ENCODE peak calls at places on chromosomes 3 and 15, in four cellular contexts. One of them, this sample, is unnamed.

GRCh38 chr15:34808016-34808415 is 12.7 kb upstream of the ACTC1 start:
- DNase-seq in GM12878: no peak
- DNase-seq in K562: no peak
- DNase-seq in HepG2: no peak
- DNase-seq in this sample: no peak

GRCh38 chr15:62857411-62857853 is 185.1 kb upstream of the TPM1 start:
- DNase-seq in GM12878: no peak
- DNase-seq in K562: no peak
- DNase-seq in HepG2: no peak
- DNase-seq in this sample: no peak

GRCh38 chr3:173977747-173978146 is 580.2 kb downstream of the NLGN1 start:
- DNase-seq in GM12878: no peak
- DNase-seq in K562: no peak
- DNase-seq in HepG2: no peak
- DNase-seq in this sample: no peak

GRCh38 chr3:196207833-196208607 is 3.2 kb downstream of the ZDHHC19 start:
- DNase-seq in GM12878: no peak
- DNase-seq in HepG2: no peak
- DNase-seq in K562: peak
- DNase-seq in this sample: peak

GRCh38 chr3:23807161-23808015 is 1.6 kb downstream of the UBE2E1 start:
- DNase-seq in GM12878: no peak
- DNase-seq in K562: no peak
- DNase-seq in HepG2: no peak
- DNase-seq in this sample: no peak

GRCh38 chr3:126266291-126266840 is 86.0 kb upstream of the ALDH1L1 start:
- DNase-seq in HepG2: no peak
- DNase-seq in K562: no peak
- DNase-seq in GM12878: no peak
- DNase-seq in this sample: no peak

GRCh38 chr15:43789409-43789808 is 2.7 kb upstream of the SERF2 start:
- DNase-seq in GM12878: peak
- DNase-seq in HepG2: no peak
- DNase-seq in K562: no peak
- DNase-seq in this sample: no peak

GRCh38 chr15:36294359-36294758 is 285.1 kb upstream of the CDIN1 start:
- DNase-seq in GM12878: no peak
- DNase-seq in K562: no peak
- DNase-seq in HepG2: no peak
- DNase-seq in this sample: no peak

GRCh38 chr15:36877796-36878744 is 222.3 kb downstream of the MEIS2 start:
- DNase-seq in GM12878: no peak
- DNase-seq in K562: no peak
- DNase-seq in HepG2: no peak
- DNase-seq in this sample: no peak

GRCh38 chr3:30628931-30629590 is 22.7 kb downstream of the TGFBR2 start:
- DNase-seq in HepG2: no peak
- DNase-seq in K562: no peak
- DNase-seq in GM12878: no peak
- DNase-seq in this sample: no peak

GRCh38 chr15:43241100-43241499 is 20.3 kb upstream of the EPB42 start:
- DNase-seq in GM12878: no peak
- DNase-seq in K562: no peak
- DNase-seq in HepG2: no peak
- DNase-seq in this sample: no peak

GRCh38 chr15:89781055-89781454 is 4.9 kb downstream of the MESP2 start:
- DNase-seq in GM12878: no peak
- DNase-seq in HepG2: no peak
- DNase-seq in K562: no peak
- DNase-seq in this sample: no peak

GRCh38 chr15:63826513-63826912 is 7.2 kb downstream of the HERC1 start:
- DNase-seq in K562: no peak
- DNase-seq in GM12878: no peak
- DNase-seq in HepG2: no peak
- DNase-seq in this sample: no peak

GRCh38 chr3:38039899-38040261 is 872 bp downstream of the DLEC1 start:
- DNase-seq in HepG2: no peak
- DNase-seq in GM12878: peak
- DNase-seq in K562: no peak
- DNase-seq in this sample: no peak

GRCh38 chr3:36701903-36702374 is 62.4 kb downstream of the DCLK3 start:
- DNase-seq in GM12878: no peak
- DNase-seq in K562: no peak
- DNase-seq in HepG2: no peak
- DNase-seq in this sample: no peak
- TF ChIP-seq NFIC in GM12878: no peak
- TF ChIP-seq NFIC in K562: no peak
- TF ChIP-seq NFIC in HepG2: no peak
- TF ChIP-seq NFIC in this sample: peak

DNA sequence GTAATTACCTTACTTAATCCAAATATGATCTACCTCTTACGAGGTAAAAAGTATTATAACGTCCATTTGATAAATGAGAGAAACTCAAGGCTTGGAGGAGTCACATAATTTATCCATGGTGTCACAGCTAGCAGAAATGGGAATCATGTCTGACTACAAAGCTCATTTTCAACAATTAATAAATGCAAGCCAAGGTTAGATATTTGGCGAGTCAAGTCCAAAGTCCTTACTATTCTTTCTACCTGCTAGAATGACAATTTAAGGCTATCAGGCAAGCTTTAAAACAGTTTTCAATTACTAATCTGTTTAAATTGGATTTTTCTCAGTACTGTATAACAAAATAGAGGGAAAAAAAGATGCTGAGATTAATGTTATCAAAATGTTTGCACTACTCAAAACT is 68.6 kb downstream of the DLG1 start:
- DNase-seq in HepG2: no peak
- DNase-seq in GM12878: no peak
- DNase-seq in K562: no peak
- DNase-seq in this sample: no peak
- TF ChIP-seq NFIC in HepG2: no peak
- TF ChIP-seq NFIC in GM12878: no peak
- TF ChIP-seq NFIC in K562: no peak
- TF ChIP-seq NFIC in this sample: no peak

DNA sequence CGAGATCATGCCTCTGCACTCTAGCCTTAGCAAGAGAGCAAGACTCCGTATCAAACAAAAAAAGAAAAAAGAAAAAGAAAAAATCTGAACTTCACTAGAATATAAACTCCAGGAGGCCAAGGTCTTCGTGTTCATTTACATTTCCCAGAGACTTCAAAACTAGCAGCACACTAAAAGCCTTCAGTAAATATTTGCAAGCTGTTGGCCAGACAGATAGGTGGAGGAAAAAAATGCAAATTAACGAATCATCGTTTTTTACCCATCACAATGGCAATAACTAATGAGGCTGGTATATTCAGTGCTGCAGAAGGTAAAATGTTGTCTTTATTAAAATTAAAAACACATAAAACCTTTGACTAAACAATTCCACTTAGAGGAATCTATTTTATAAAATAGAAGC is 80.6 kb downstream of the CLASP2 start:
- DNase-seq in GM12878: no peak
- DNase-seq in HepG2: peak
- DNase-seq in K562: no peak
- DNase-seq in this sample: no peak
- TF ChIP-seq NFIC in GM12878: no peak
- TF ChIP-seq NFIC in HepG2: no peak
- TF ChIP-seq NFIC in K562: no peak
- TF ChIP-seq NFIC in this sample: no peak

DNA sequence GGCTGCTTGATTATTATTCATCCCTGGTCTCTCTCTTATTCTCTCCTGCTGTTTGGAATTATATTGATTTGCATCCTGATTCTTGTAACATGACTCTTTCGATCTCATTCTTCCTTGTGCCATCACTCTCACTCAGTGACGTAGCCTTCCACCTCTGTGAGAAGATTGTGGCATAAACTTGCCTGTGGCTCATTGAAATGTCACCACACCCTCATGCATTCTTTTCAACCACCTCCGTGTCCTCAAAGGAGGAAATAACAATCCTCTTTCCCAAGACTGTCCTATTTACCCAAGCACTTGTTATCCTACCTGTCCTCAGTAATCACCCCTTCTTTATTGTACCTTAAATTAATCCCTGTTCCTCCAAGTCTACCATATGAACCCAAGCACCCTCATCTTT is 41.2 kb upstream of the GCNT3 start:
- DNase-seq in K562: no peak
- DNase-seq in GM12878: no peak
- DNase-seq in HepG2: no peak
- DNase-seq in this sample: no peak
- TF ChIP-seq NFIC in K562: no peak
- TF ChIP-seq NFIC in GM12878: no peak
- TF ChIP-seq NFIC in HepG2: no peak
- TF ChIP-seq NFIC in this sample: no peak

This sample was measured in SK-N-SH.